ENCODE peak calls at places on chromosomes 6 and 20, in five cellular contexts. K is GM23338, Z is mammary epithelial cell, G is endothelial cell of umbilical vein, S is neural progenitor cell. X is an unnamed sample.

GRCh38 chr20:18481596-18481995 is 14.4 kb downstream of the POLR3F start:
- DNase-seq in Z (no peak), K (no peak), S (no peak), G (no peak), X (no peak)

GRCh38 chr20:37178839-37179670 is at the start of the genes MROH8 and RPN2:
- DNase-seq in S (peak; percentile 98), Z (peak; percentile 97), K (peak; percentile 99), G (peak; percentile 99), X (peak; percentile 99)

GRCh38 chr6:47073125-47074110 is 31.3 kb upstream of the ADGRF1 start:
- DNase-seq in G (no peak), S (no peak), K (peak; percentile 69), Z (no peak), X (no peak)

GRCh38 chr6:36387440-36388303 is at the start of gene ETV7:
- DNase-seq in G (no peak), S (peak; percentile 53), K (peak; percentile 74), Z (peak; percentile 35), X (peak; percentile 38)

GRCh38 chr20:21214431-21214830 is 88.5 kb downstream of the KIZ start:
- DNase-seq in G (no peak), K (peak; percentile 69), S (peak; percentile 53), Z (peak; percentile 62), X (no peak)

GRCh38 chr6:157908369-157909281 is 73.0 kb upstream of the SYNJ2 start:
- DNase-seq in S (peak; percentile 34), Z (no peak), K (no peak), G (no peak), X (no peak)

GRCh38 chr6:150456902-150457643 is 88.3 kb downstream of the IYD start:
- DNase-seq in K (no peak), Z (no peak), S (no peak), G (no peak), X (no peak)

GRCh38 chr6:20291764-20292227 is 79.5 kb upstream of the MBOAT1 start:
- DNase-seq in G (peak; percentile 78), S (peak; percentile 89), K (peak; percentile 96), Z (peak; percentile 67), X (peak; percentile 90)

GRCh38 chr20:46894579-46894958 is at the start of gene EYA2:
- DNase-seq in K (peak; percentile 59), S (peak; percentile 70), Z (no peak), G (no peak), X (no peak)

GRCh38 chr6:46684771-46685170 is 2.9 kb upstream of the TDRD6 start:
- DNase-seq in G (no peak), K (no peak), Z (peak; percentile 46), S (no peak), X (no peak)

GRCh38 chr20:51511861-51512619 is 30.5 kb downstream of the NFATC2 start:
- DNase-seq in K (no peak), S (no peak), Z (no peak), G (no peak), X (no peak)

GRCh38 chr6:20024316-20024673 is 187.1 kb downstream of the ID4 start:
- DNase-seq in Z (no peak), S (no peak), K (no peak), G (no peak), X (no peak)

GRCh38 chr6:45423901-45424627 is 46.3 kb upstream of the SUPT3H start:
- DNase-seq in G (no peak), Z (peak; percentile 14), S (peak; percentile 65), K (peak; percentile 64), X (no peak)

GRCh38 chr6:45420909-45421699 is 43.4 kb upstream of the SUPT3H start:
- DNase-seq in Z (no peak), S (no peak), K (peak; percentile 47), G (peak; percentile 42), X (peak; percentile 39)

GRCh38 chr6:45421700-45422540 is 44.2 kb upstream of the SUPT3H start:
- DNase-seq in S (peak; percentile 80), Z (peak; percentile 66), G (peak; percentile 48), K (peak; percentile 57), X (peak; percentile 72)

GRCh38 chr6:45423111-45423900 is 45.6 kb upstream of the SUPT3H start:
- DNase-seq in Z (peak; percentile 28), S (peak; percentile 65), K (peak; percentile 66), G (no peak), X (peak; percentile 37)

DNA sequence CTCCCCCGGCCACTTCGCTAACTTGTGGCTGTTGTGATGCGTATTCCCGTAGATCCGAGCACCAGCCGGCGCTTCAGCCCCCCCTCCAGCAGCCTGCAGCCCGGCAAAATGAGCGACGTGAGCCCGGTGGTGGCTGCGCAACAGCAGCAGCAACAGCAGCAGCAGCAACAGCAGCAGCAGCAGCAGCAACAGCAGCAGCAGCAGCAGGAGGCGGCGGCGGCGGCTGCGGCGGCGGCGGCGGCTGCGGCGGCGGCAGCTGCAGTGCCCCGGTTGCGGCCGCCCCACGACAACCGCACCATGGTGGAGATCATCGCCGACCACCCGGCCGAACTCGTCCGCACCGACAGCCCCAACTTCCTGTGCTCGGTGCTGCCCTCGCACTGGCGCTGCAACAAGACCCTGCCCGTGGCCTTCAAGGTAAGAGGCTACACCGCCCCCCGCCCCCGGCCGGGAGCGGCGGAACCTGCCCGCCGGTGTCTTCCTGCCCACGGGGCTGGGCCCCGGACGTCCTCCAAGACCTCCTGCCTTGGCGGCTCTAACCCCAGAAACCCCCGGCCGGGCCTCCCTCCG is 44.9 kb upstream of the SUPT3H start:
- DNase-seq in S (peak; percentile 73), Z (peak; percentile 57), G (peak; percentile 14), K (peak; percentile 62), X (peak; percentile 65)
- TF ChIP-seq EZH2 in S (peak; percentile 61), Z (no peak), G (peak; percentile 78), K (no peak), X (no peak)

DNA sequence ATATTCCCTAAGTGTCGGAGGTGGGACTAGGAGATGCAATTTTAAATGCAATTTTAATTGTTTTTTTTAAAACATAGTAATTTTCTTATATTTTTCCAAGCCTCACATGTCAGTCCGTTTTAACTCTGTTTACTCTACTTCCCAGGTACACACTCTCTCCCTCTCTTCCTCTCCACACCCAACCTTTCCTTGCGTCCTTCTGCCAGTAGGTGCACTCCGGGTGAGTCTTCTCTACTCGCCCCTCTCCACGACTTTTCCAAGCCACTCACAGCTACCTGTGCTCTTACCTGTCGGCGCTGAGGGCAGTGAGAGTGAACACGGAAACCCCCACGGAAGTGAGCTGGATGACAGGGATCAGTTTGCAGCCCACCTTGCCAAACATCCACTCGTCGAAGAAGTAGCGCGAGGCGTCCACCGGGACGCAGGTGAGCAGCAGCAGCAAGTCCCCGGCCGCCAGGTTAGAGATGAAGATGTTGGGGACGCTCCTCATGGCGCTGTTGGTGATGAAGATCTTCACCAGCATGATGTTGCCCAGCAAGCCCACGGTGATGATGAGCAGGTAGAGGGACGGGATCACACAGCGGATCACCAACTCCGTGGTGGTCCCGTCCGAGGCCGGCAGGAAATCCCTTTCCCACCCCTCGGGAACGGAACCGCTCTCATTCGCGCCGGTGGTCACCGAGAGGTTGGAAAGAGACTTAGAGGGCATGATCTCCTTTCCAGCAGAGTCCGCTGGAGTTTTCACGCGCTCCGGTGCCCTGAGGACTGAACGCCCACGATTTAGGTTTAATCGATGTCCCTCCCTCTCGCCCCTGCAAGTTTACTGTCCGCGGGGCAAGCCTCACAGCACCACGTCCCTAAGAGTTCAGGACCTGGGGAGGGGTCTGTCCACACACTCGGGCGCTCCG is 44.5 kb upstream of the GJE1 start:
- DNase-seq in Z (no peak), G (no peak), K (peak; percentile 17), S (peak; percentile 1), X (no peak)
- TF ChIP-seq EZH2 in Z (no peak), G (no peak), K (no peak), S (no peak), X (no peak)

DNA sequence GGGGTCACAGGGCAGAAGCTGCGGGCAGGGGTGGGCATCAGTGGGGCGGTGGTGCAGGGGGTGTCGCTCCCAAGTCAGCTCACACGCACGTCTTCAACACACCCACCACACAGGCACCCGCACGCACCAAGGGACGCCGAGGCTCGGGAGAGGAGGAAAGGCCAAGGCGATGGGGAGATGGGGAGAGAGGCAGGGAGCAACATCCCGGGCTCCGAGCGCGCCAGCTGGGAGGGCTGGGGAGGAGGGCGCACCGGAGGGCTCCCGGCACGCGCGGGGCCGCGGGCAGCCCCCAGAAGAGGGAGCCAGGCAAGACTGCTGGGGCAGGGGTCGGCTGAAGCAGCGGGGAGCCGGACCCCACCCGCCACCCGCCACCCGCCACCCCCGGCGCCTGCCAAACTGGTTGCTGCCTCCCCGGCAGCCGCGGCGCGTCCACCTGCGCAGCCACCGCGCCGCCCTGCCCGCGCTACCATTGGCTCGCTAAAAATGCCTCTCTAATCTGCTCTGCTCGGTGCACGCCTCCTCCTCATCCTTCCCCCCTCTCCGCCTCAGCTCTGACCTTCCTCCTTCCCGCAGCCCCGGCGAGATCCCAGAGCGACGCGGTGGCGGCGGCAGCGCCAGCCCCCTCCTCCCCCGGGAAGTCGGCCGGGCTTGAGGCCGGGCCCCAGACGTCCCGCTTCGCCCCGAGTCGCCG is at the start of gene PACSIN1:
- DNase-seq in K (peak; percentile 90), G (no peak), S (peak; percentile 86), Z (no peak), X (no peak)
- TF ChIP-seq EZH2 in K (no peak), G (no peak), S (peak; percentile 37), Z (peak; percentile 12), X (no peak)

GRCh38 chr20:3171391-3172125 is 1.8 kb downstream of the LZTS3 start:
- DNase-seq in S (no peak), K (no peak), Z (no peak), G (no peak), X (no peak)
- TF ChIP-seq EZH2 in S (no peak), K (no peak), Z (no peak), G (no peak), X (no peak)

GRCh38 chr6:41503435-41503768 is 42.8 kb upstream of the FOXP4 start:
- DNase-seq in K (no peak), S (no peak), G (peak; percentile 17), Z (no peak), X (no peak)
- TF ChIP-seq EZH2 in K (no peak), S (no peak), G (no peak), Z (no peak), X (no peak)

GRCh38 chr20:22942742-22943141 is 92.4 kb upstream of the SSTR4 start:
- DNase-seq in K (no peak), Z (no peak), G (no peak), S (no peak), X (no peak)

GRCh38 chr20:22944936-22945335 is 90.2 kb upstream of the SSTR4 start:
- DNase-seq in S (no peak), G (no peak), Z (no peak), K (no peak), X (no peak)

GRCh38 chr20:22949710-22950109 is 85.4 kb upstream of the SSTR4 start:
- DNase-seq in S (no peak), G (peak; percentile 35), Z (peak; percentile 22), K (no peak), X (no peak)

GRCh38 chr20:22944062-22944461 is 91.0 kb upstream of the SSTR4 start:
- DNase-seq in Z (no peak), G (no peak), K (no peak), S (no peak), X (no peak)

DNA sequence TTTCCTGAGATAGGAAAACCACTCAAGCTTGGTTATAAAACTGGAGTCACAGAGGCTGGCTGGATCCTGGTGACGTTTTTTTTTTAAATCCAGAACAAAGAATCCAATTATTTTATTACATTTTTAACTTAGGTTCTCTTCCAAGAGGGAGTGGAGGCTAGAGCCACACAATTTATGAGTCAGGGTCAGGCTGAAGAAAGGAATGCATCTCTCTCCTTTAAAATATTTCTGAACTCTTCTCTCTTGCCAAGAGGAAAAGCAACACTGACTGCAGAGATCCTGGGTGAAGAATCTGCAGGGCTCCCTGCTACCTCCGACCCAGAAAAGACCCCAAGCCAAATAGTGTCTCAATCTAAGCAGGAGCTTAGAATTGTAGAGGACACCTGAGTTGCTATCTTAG is 88.5 kb upstream of the SSTR4 start:
- DNase-seq in G (no peak), Z (no peak), S (no peak), K (no peak), X (no peak)
- TF ChIP-seq EZH2 in G (no peak), Z (no peak), S (no peak), K (no peak), X (no peak)

X was measured in A673.